ENCODE peak calls at places on chromosomes 1 and 21, in seven cellular contexts. One of them, this sample, is unnamed.

GRCh38 chr1:32798679-32799416 is 18.3 kb downstream of the YARS1 start:
- DNase-seq in sigmoid colon: no peak
- DNase-seq in uterus: no peak
- DNase-seq in IMR-90: no peak
- DNase-seq in heart left ventricle: no peak
- DNase-seq in ovary: no peak
- DNase-seq in H54: no peak
- DNase-seq in this sample: no peak

GRCh38 chr1:150484861-150485260 is 2.4 kb upstream of the TARS2 start:
- DNase-seq in ovary: no peak
- DNase-seq in IMR-90: peak
- DNase-seq in uterus: no peak
- DNase-seq in heart left ventricle: no peak
- DNase-seq in sigmoid colon: no peak
- DNase-seq in H54: no peak
- DNase-seq in this sample: no peak

GRCh38 chr1:203286161-203286984 is 18.9 kb upstream of the BTG2 start:
- DNase-seq in uterus: no peak
- DNase-seq in H54: no peak
- DNase-seq in IMR-90: no peak
- DNase-seq in sigmoid colon: no peak
- DNase-seq in ovary: no peak
- DNase-seq in heart left ventricle: no peak
- DNase-seq in this sample: peak

GRCh38 chr21:46153259-46154154 is 1.9 kb downstream of the FTCD start:
- DNase-seq in heart left ventricle: peak
- DNase-seq in uterus: peak
- DNase-seq in ovary: peak
- DNase-seq in H54: peak
- DNase-seq in IMR-90: no peak
- DNase-seq in sigmoid colon: peak
- DNase-seq in this sample: peak

GRCh38 chr21:37915516-37915915 is 741 bp downstream of the KCNJ6 start:
- DNase-seq in ovary: no peak
- DNase-seq in heart left ventricle: no peak
- DNase-seq in IMR-90: no peak
- DNase-seq in sigmoid colon: no peak
- DNase-seq in H54: no peak
- DNase-seq in uterus: no peak
- DNase-seq in this sample: no peak

GRCh38 chr1:186849271-186849671 is 20.5 kb downstream of the PLA2G4A start:
- DNase-seq in uterus: no peak
- DNase-seq in H54: no peak
- DNase-seq in sigmoid colon: no peak
- DNase-seq in IMR-90: no peak
- DNase-seq in heart left ventricle: no peak
- DNase-seq in ovary: no peak
- DNase-seq in this sample: no peak

GRCh38 chr1:18921506-18922251 is 19.3 kb upstream of the ALDH4A1 start:
- DNase-seq in H54: no peak
- DNase-seq in uterus: no peak
- DNase-seq in heart left ventricle: no peak
- DNase-seq in ovary: no peak
- DNase-seq in IMR-90: no peak
- DNase-seq in sigmoid colon: no peak
- DNase-seq in this sample: no peak

GRCh38 chr1:31505884-31506497 is 70.3 kb upstream of the TINAGL1 start:
- DNase-seq in ovary: no peak
- DNase-seq in sigmoid colon: no peak
- DNase-seq in H54: no peak
- DNase-seq in uterus: no peak
- DNase-seq in heart left ventricle: no peak
- DNase-seq in IMR-90: peak
- DNase-seq in this sample: no peak

GRCh38 chr1:91830242-91831131 is 55.5 kb downstream of the TGFBR3 start:
- DNase-seq in H54: no peak
- DNase-seq in uterus: peak
- DNase-seq in heart left ventricle: peak
- DNase-seq in IMR-90: peak
- DNase-seq in sigmoid colon: peak
- DNase-seq in ovary: peak
- DNase-seq in this sample: peak

GRCh38 chr21:15754640-15755039 is 24.9 kb downstream of the USP25 start:
- DNase-seq in heart left ventricle: no peak
- DNase-seq in H54: no peak
- DNase-seq in sigmoid colon: no peak
- DNase-seq in IMR-90: peak
- DNase-seq in ovary: no peak
- DNase-seq in uterus: no peak
- DNase-seq in this sample: no peak

GRCh38 chr1:177228721-177229088 is 57.9 kb downstream of the BRINP2 start:
- DNase-seq in heart left ventricle: no peak
- DNase-seq in uterus: no peak
- DNase-seq in IMR-90: peak
- DNase-seq in ovary: no peak
- DNase-seq in sigmoid colon: no peak
- DNase-seq in H54: no peak
- DNase-seq in this sample: no peak

GRCh38 chr1:5763971-5764370 is 228.3 kb downstream of the NPHP4 start:
- DNase-seq in heart left ventricle: no peak
- DNase-seq in ovary: no peak
- DNase-seq in IMR-90: no peak
- DNase-seq in H54: no peak
- DNase-seq in sigmoid colon: no peak
- DNase-seq in uterus: no peak
- DNase-seq in this sample: no peak

GRCh38 chr1:189619682-189620332 is 857.9 kb downstream of the BRINP3 start:
- DNase-seq in sigmoid colon: no peak
- DNase-seq in heart left ventricle: no peak
- DNase-seq in ovary: no peak
- DNase-seq in H54: no peak
- DNase-seq in IMR-90: peak
- DNase-seq in uterus: no peak
- DNase-seq in this sample: no peak

GRCh38 chr1:193014354-193014753 is 44.8 kb downstream of the UCHL5 start:
- DNase-seq in uterus: no peak
- DNase-seq in ovary: no peak
- DNase-seq in heart left ventricle: no peak
- DNase-seq in H54: no peak
- DNase-seq in IMR-90: no peak
- DNase-seq in sigmoid colon: no peak
- DNase-seq in this sample: no peak

GRCh38 chr1:204503122-204503912 is 8.7 kb upstream of the PIK3C2B start:
- DNase-seq in IMR-90: peak
- DNase-seq in H54: peak
- DNase-seq in sigmoid colon: no peak
- DNase-seq in uterus: no peak
- DNase-seq in heart left ventricle: no peak
- DNase-seq in ovary: no peak
- DNase-seq in this sample: no peak

DNA sequence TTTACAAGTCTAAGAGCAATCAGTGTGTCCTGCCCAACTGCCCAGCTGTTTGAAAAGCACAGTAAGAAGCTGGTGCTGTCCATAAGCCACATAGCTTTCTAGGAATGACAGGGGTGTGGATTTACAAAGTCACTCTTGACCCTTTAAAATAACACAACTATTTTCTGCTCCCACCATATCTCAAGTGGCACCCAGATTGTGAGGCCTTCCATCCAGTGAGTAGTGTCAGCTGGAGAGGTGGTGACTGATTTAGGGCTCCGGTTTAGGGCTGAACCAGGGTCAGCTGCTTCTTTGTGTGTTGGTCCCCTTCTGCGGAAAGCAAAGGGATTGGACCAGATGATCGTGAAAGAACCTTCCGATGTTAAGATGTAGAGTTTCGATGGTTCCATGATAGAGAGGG is 40.3 kb downstream of the LRRC3 start:
- DNase-seq in H54: no peak
- DNase-seq in heart left ventricle: no peak
- DNase-seq in uterus: no peak
- DNase-seq in ovary: no peak
- DNase-seq in sigmoid colon: no peak
- DNase-seq in IMR-90: no peak
- DNase-seq in this sample: no peak
- TF ChIP-seq POLR2A in H54: no peak
- TF ChIP-seq POLR2A in heart left ventricle: no peak
- TF ChIP-seq POLR2A in uterus: no peak
- TF ChIP-seq POLR2A in ovary: no peak
- TF ChIP-seq POLR2A in sigmoid colon: no peak
- TF ChIP-seq POLR2A in IMR-90: no peak
- TF ChIP-seq POLR2A in this sample: no peak

GRCh38 chr1:113991467-113991997 is 12.3 kb downstream of the OLFML3 start:
- DNase-seq in heart left ventricle: no peak
- DNase-seq in uterus: no peak
- DNase-seq in sigmoid colon: no peak
- DNase-seq in ovary: no peak
- DNase-seq in IMR-90: no peak
- DNase-seq in H54: no peak
- DNase-seq in this sample: no peak

GRCh38 chr1:113993072-113993471 is 13.8 kb downstream of the OLFML3 start:
- DNase-seq in uterus: no peak
- DNase-seq in H54: no peak
- DNase-seq in sigmoid colon: no peak
- DNase-seq in heart left ventricle: no peak
- DNase-seq in IMR-90: no peak
- DNase-seq in ovary: no peak
- DNase-seq in this sample: no peak

GRCh38 chr1:113995382-113995781 is 16.1 kb downstream of the OLFML3 start:
- DNase-seq in H54: no peak
- DNase-seq in ovary: no peak
- DNase-seq in uterus: no peak
- DNase-seq in heart left ventricle: no peak
- DNase-seq in IMR-90: no peak
- DNase-seq in sigmoid colon: no peak
- DNase-seq in this sample: no peak

GRCh38 chr1:113990966-113991365 is 11.7 kb downstream of the OLFML3 start:
- DNase-seq in uterus: no peak
- DNase-seq in IMR-90: no peak
- DNase-seq in H54: no peak
- DNase-seq in heart left ventricle: no peak
- DNase-seq in sigmoid colon: no peak
- DNase-seq in ovary: no peak
- DNase-seq in this sample: no peak

DNA sequence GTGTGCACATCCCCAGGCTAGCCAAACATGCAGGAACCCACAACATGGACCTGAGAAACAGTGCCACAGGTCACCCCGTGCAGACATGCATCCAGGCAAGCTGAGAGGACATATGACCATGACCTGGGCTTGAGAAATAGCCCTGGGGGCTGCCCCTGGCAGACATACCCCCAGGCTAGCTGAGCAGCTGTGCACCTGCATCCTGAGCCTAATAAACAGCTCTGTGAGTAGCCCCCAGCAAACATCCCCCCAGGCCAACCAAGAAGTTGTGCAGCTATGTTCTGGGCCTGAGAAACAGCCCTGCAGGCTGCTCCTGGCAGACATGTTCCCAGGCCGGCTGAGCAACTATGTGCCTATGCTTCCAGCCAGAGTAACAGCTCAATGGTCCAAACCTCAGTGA is 14.5 kb downstream of the OLFML3 start:
- DNase-seq in ovary: no peak
- DNase-seq in sigmoid colon: no peak
- DNase-seq in heart left ventricle: no peak
- DNase-seq in H54: no peak
- DNase-seq in uterus: no peak
- DNase-seq in IMR-90: no peak
- DNase-seq in this sample: no peak
- TF ChIP-seq POLR2A in ovary: no peak
- TF ChIP-seq POLR2A in sigmoid colon: no peak
- TF ChIP-seq POLR2A in heart left ventricle: no peak
- TF ChIP-seq POLR2A in H54: no peak
- TF ChIP-seq POLR2A in uterus: no peak
- TF ChIP-seq POLR2A in IMR-90: no peak
- TF ChIP-seq POLR2A in this sample: no peak

GRCh38 chr1:15448877-15449462 is 7.6 kb upstream of the CELA2A start:
- DNase-seq in ovary: no peak
- DNase-seq in H54: no peak
- DNase-seq in IMR-90: no peak
- DNase-seq in uterus: no peak
- DNase-seq in heart left ventricle: no peak
- DNase-seq in sigmoid colon: no peak
- DNase-seq in this sample: no peak

GRCh38 chr1:15449567-15449966 is 7.0 kb upstream of the CELA2A start:
- DNase-seq in ovary: no peak
- DNase-seq in H54: no peak
- DNase-seq in IMR-90: no peak
- DNase-seq in sigmoid colon: no peak
- DNase-seq in heart left ventricle: no peak
- DNase-seq in uterus: no peak
- DNase-seq in this sample: no peak

GRCh38 chr1:15452866-15453571 is 3.5 kb upstream of the CELA2A start:
- DNase-seq in ovary: no peak
- DNase-seq in IMR-90: no peak
- DNase-seq in heart left ventricle: no peak
- DNase-seq in uterus: no peak
- DNase-seq in sigmoid colon: no peak
- DNase-seq in H54: no peak
- DNase-seq in this sample: no peak

GRCh38 chr1:15452216-15452615 is 4.3 kb upstream of the CELA2A start:
- DNase-seq in IMR-90: peak
- DNase-seq in sigmoid colon: no peak
- DNase-seq in ovary: no peak
- DNase-seq in heart left ventricle: no peak
- DNase-seq in uterus: no peak
- DNase-seq in H54: no peak
- DNase-seq in this sample: no peak

GRCh38 chr1:15451014-15451722 is 5.4 kb upstream of the CELA2A start:
- DNase-seq in IMR-90: no peak
- DNase-seq in heart left ventricle: no peak
- DNase-seq in ovary: no peak
- DNase-seq in H54: no peak
- DNase-seq in uterus: no peak
- DNase-seq in sigmoid colon: no peak
- DNase-seq in this sample: no peak
- TF ChIP-seq POLR2A in IMR-90: no peak
- TF ChIP-seq POLR2A in heart left ventricle: no peak
- TF ChIP-seq POLR2A in ovary: no peak
- TF ChIP-seq POLR2A in H54: no peak
- TF ChIP-seq POLR2A in uterus: no peak
- TF ChIP-seq POLR2A in sigmoid colon: no peak
- TF ChIP-seq POLR2A in this sample: no peak

GRCh38 chr1:51622455-51622913 is 5.6 kb downstream of the OSBPL9 start:
- DNase-seq in heart left ventricle: no peak
- DNase-seq in IMR-90: peak
- DNase-seq in uterus: peak
- DNase-seq in sigmoid colon: peak
- DNase-seq in H54: peak
- DNase-seq in ovary: peak
- DNase-seq in this sample: peak

GRCh38 chr1:51624851-51625250 is 8.0 kb downstream of the OSBPL9 start:
- DNase-seq in uterus: no peak
- DNase-seq in ovary: no peak
- DNase-seq in sigmoid colon: no peak
- DNase-seq in H54: no peak
- DNase-seq in IMR-90: peak
- DNase-seq in heart left ventricle: no peak
- DNase-seq in this sample: no peak

GRCh38 chr1:51623450-51623849 is 6.6 kb downstream of the OSBPL9 start:
- DNase-seq in heart left ventricle: no peak
- DNase-seq in uterus: no peak
- DNase-seq in IMR-90: no peak
- DNase-seq in H54: no peak
- DNase-seq in sigmoid colon: no peak
- DNase-seq in ovary: no peak
- DNase-seq in this sample: no peak

GRCh38 chr1:51621841-51622454 is 5.1 kb downstream of the OSBPL9 start:
- DNase-seq in H54: no peak
- DNase-seq in heart left ventricle: no peak
- DNase-seq in IMR-90: no peak
- DNase-seq in ovary: no peak
- DNase-seq in uterus: no peak
- DNase-seq in sigmoid colon: no peak
- DNase-seq in this sample: no peak

GRCh38 chr1:51623025-51623424 is 6.1 kb downstream of the OSBPL9 start:
- DNase-seq in heart left ventricle: no peak
- DNase-seq in ovary: no peak
- DNase-seq in H54: no peak
- DNase-seq in uterus: no peak
- DNase-seq in sigmoid colon: no peak
- DNase-seq in IMR-90: no peak
- DNase-seq in this sample: no peak
- TF ChIP-seq POLR2A in heart left ventricle: no peak
- TF ChIP-seq POLR2A in ovary: no peak
- TF ChIP-seq POLR2A in H54: no peak
- TF ChIP-seq POLR2A in uterus: no peak
- TF ChIP-seq POLR2A in sigmoid colon: no peak
- TF ChIP-seq POLR2A in IMR-90: no peak
- TF ChIP-seq POLR2A in this sample: no peak

This sample was measured in thyroid gland.